ENCODE peak calls at places on chromosomes 12 and 14, in six cellular contexts. L is RPMI7951; F is lung; M is CD4-positive, CD25-positive, alpha-beta regulatory T cell; D is GM10248; W is Kasumi-1. P is an unnamed sample.
A peak's percentile ranks its signal among the peaks of the same experiment; 100 is the strongest.

GRCh38 chr14:54709444-54709843 is 142.5 kb downstream of the SAMD4A start:
- DNase-seq in M (no peak), L (no peak), F (no peak), W (no peak), D (peak; percentile 53), P (no peak)

GRCh38 chr12:78928200-78929074 is 63.9 kb downstream of the SYT1 start:
- DNase-seq in W (no peak), M (no peak), F (no peak), D (no peak), L (peak; percentile 83), P (no peak)

GRCh38 chr12:51887476-51888315 is at the start of gene ANKRD33:
- DNase-seq in D (peak; percentile 18), M (no peak), F (no peak), W (no peak), L (no peak), P (no peak)

GRCh38 chr14:93012516-93013367 is 89.8 kb downstream of the CHGA start:
- DNase-seq in M (no peak), W (no peak), F (no peak), D (no peak), L (no peak), P (no peak)

GRCh38 chr12:32454075-32454474 is 54.7 kb downstream of the FGD4 start:
- DNase-seq in M (no peak), F (no peak), D (no peak), W (no peak), L (peak; percentile 37), P (no peak)

GRCh38 chr12:45415393-45415817 is 199.5 kb downstream of the ANO6 start:
- DNase-seq in F (no peak), D (peak; percentile 54), M (no peak), W (peak; percentile 64), L (peak; percentile 100), P (peak; percentile 73)

GRCh38 chr12:113171543-113171942 is 13.7 kb downstream of the DDX54 start:
- DNase-seq in L (no peak), F (no peak), M (no peak), D (no peak), W (no peak), P (no peak)

GRCh38 chr12:96803969-96804368 is 103.1 kb upstream of the NEDD1 start:
- DNase-seq in F (no peak), W (no peak), M (no peak), D (no peak), L (no peak), P (no peak)

GRCh38 chr14:78164226-78164853 is 5.8 kb upstream of the NRXN3 start:
- DNase-seq in M (no peak), L (peak; percentile 4), D (peak; percentile 29), F (peak; percentile 40), W (peak; percentile 32), P (no peak)

GRCh38 chr12:8644345-8645248 is 18.0 kb downstream of the MFAP5 start:
- DNase-seq in F (no peak), D (peak; percentile 63), L (peak; percentile 5), M (peak; percentile 13), W (no peak), P (no peak)

GRCh38 chr14:22226381-22226780 is 362.6 kb downstream of the DAD1 start:
- DNase-seq in L (peak; percentile 5), D (no peak), F (no peak), W (peak; percentile 14), M (peak; percentile 1), P (no peak)